ENCODE peak calls at places on chromosomes 4 and X, in nine cellular contexts. E is MG63; K is retina; W is H9; D is activated CD8-positive, alpha-beta T cell treated with anti-CD3 and anti-CD28 coated beads for 36 hours; B is fibroblast of pulmonary artery; C is cardiac muscle cell; H is RPMI7951; Y is EL. Z is an unnamed sample.

GRCh38 chrX:79138658-79139241 is 5.7 kb upstream of the GPR174 start:
- DNase-seq in E (no peak), K (no peak), W (no peak), D (no peak), B (no peak), C (no peak), H (no peak), Y (no peak), Z (no peak)

GRCh38 chrX:29172880-29173279 is 585.6 kb downstream of the IL1RAPL1 start:
- DNase-seq in E (no peak), K (no peak), W (no peak), D (no peak), B (peak; percentile 90), C (no peak), H (no peak), Y (no peak), Z (no peak)

GRCh38 chr4:176784816-176785215 is 7.9 kb downstream of the VEGFC start:
- DNase-seq in E (no peak), K (no peak), W (no peak), D (no peak), B (no peak), C (no peak), H (peak; percentile 18), Y (no peak), Z (no peak)

GRCh38 chr4:118322831-118323502 is 29.8 kb downstream of the PRSS12 start:
- DNase-seq in E (no peak), K (no peak), W (no peak), D (no peak), B (no peak), C (no peak), H (no peak), Y (no peak), Z (no peak)

GRCh38 chr4:189215574-189215973 is 725.1 kb upstream of the FRG1 start:
- DNase-seq in E (no peak), K (no peak), W (no peak), D (no peak), B (no peak), C (no peak), H (no peak), Y (no peak), Z (no peak)

GRCh38 chrX:48802813-48803261 is 970 bp downstream of the HDAC6 start:
- DNase-seq in E (no peak), K (no peak), W (no peak), D (no peak), B (no peak), C (no peak), H (peak; percentile 21), Y (no peak), Z (no peak)

GRCh38 chrX:76555816-76556215 is 128.3 kb downstream of the MAGEE1 start:
- DNase-seq in E (no peak), K (no peak), W (peak; percentile 51), D (peak; percentile 31), B (peak; percentile 46), C (peak; percentile 62), H (peak; percentile 12), Y (peak; percentile 2), Z (peak; percentile 48)

GRCh38 chrX:80578518-80579105 is 158.4 kb downstream of the TENT5D start:
- DNase-seq in E (no peak), K (peak; percentile 8), W (no peak), D (no peak), B (peak; percentile 37), C (peak; percentile 23), H (peak; percentile 26), Y (peak; percentile 1), Z (peak; percentile 1)

GRCh38 chrX:76428243-76429130 is 977 bp downstream of the MAGEE1 start:
- DNase-seq in E (no peak), K (peak; percentile 34), W (peak; percentile 44), D (peak; percentile 56), B (no peak), C (no peak), H (no peak), Y (no peak), Z (no peak)

GRCh38 chr4:114867291-114867690 is 246.1 kb downstream of the NDST4 start:
- DNase-seq in E (no peak), K (peak; percentile 46), W (no peak), D (no peak), B (no peak), C (no peak), H (no peak), Y (no peak), Z (no peak)

GRCh38 chrX:131617182-131617581 is 73.3 kb downstream of the OR13H1 start:
- DNase-seq in E (peak; percentile 15), K (no peak), W (no peak), D (no peak), B (peak; percentile 21), C (no peak), H (peak; percentile 74), Y (peak; percentile 0), Z (no peak)

GRCh38 chr4:174528226-174528625 is 5.9 kb upstream of the HPGD start:
- DNase-seq in E (no peak), K (no peak), W (no peak), D (no peak), B (no peak), C (no peak), H (no peak), Y (no peak), Z (no peak)

GRCh38 chr4:37487668-37488067 is 198.5 kb downstream of the RELL1 start:
- DNase-seq in E (no peak), K (no peak), W (no peak), D (no peak), B (no peak), C (no peak), H (no peak), Y (no peak), Z (no peak)

GRCh38 chrX:132068405-132068804 is 45.3 kb downstream of the STK26 start:
- DNase-seq in E (no peak), K (no peak), W (no peak), D (no peak), B (no peak), C (no peak), H (no peak), Y (no peak), Z (no peak)

GRCh38 chrX:50973199-50973598 is 62.7 kb downstream of the BMP15 start:
- DNase-seq in E (no peak), K (no peak), W (no peak), D (no peak), B (no peak), C (no peak), H (no peak), Y (no peak), Z (no peak)

GRCh38 chr4:121758896-121759568 is 5.9 kb downstream of the SMIM43 start:
- DNase-seq in E (no peak), K (no peak), W (no peak), D (no peak), B (peak; percentile 68), C (no peak), H (no peak), Y (no peak), Z (no peak)

GRCh38 chr4:173235050-173235449 is 66.4 kb downstream of the GALNT7 start:
- DNase-seq in E (no peak), K (no peak), W (no peak), D (no peak), B (no peak), C (no peak), H (no peak), Y (no peak), Z (no peak)

GRCh38 chrX:79170632-79171031 is 26.1 kb downstream of the GPR174 start:
- DNase-seq in E (no peak), K (no peak), W (no peak), D (no peak), B (no peak), C (no peak), H (no peak), Y (no peak), Z (no peak)

GRCh38 chrX:96183843-96184242 is 500.8 kb upstream of the DIAPH2 start:
- DNase-seq in E (no peak), K (no peak), W (no peak), D (no peak), B (peak; percentile 26), C (no peak), H (peak; percentile 0), Y (no peak), Z (no peak)

GRCh38 chrX:44974462-44974861 is 101.5 kb downstream of the KDM6A start:
- DNase-seq in E (no peak), K (no peak), W (no peak), D (no peak), B (peak; percentile 11), C (no peak), H (peak; percentile 9), Y (peak; percentile 30), Z (no peak)

Z was measured in iPS DF 6.9.